ENCODE peak calls at places on chromosomes 13 and 19, in eight cellular contexts. K, L, Q, O, E, U, N and R are unnamed samples.

GRCh38 chr19:12833747-12834417 is 497 bp downstream of the RTBDN start:
- DNase-seq in K (no peak), L (peak), Q (no peak), O (no peak), E (peak), U (peak), N (peak), R (peak)

GRCh38 chr19:45376045-45376724 is 5.8 kb upstream of the ERCC2 start:
- DNase-seq in K (no peak), L (no peak), Q (no peak), O (no peak), E (no peak), U (peak), N (no peak), R (peak)

GRCh38 chr13:52010890-52011689 is at the start of gene ATP7B:
- DNase-seq in K (peak), L (no peak), Q (peak), O (no peak), E (peak), U (peak), N (no peak), R (peak)

GRCh38 chr13:41268764-41269163 is 5.4 kb upstream of the MTRF1 start:
- DNase-seq in K (no peak), L (no peak), Q (no peak), O (no peak), E (no peak), U (no peak), N (peak), R (peak)

GRCh38 chr13:42660367-42660965 is 86.5 kb downstream of the TNFSF11 start:
- DNase-seq in K (no peak), L (no peak), Q (no peak), O (no peak), E (no peak), U (no peak), N (no peak), R (no peak)

GRCh38 chr19:40995355-40995754 is 4.3 kb downstream of the CYP2B6 start:
- DNase-seq in K (no peak), L (no peak), Q (no peak), O (no peak), E (no peak), U (no peak), N (no peak), R (no peak)

GRCh38 chr19:31459430-31459829 is 110.2 kb upstream of the TSHZ3 start:
- DNase-seq in K (no peak), L (no peak), Q (no peak), O (no peak), E (no peak), U (no peak), N (no peak), R (no peak)

GRCh38 chr19:8423821-8424223 is 10.7 kb downstream of the MARCHF2 start:
- DNase-seq in K (no peak), L (no peak), Q (no peak), O (no peak), E (no peak), U (peak), N (peak), R (no peak)

GRCh38 chr13:43786766-43787517 is at the start of gene ENOX1:
- DNase-seq in K (peak), L (no peak), Q (no peak), O (no peak), E (no peak), U (peak), N (peak), R (peak)

GRCh38 chr19:39846678-39847486 is 703 bp upstream of the FBL start:
- DNase-seq in K (no peak), L (no peak), Q (no peak), O (no peak), E (no peak), U (peak), N (no peak), R (peak)

GRCh38 chr19:53989600-53990533 is 1.6 kb upstream of the CACNG6 start:
- DNase-seq in K (no peak), L (no peak), Q (no peak), O (no peak), E (no peak), U (no peak), N (no peak), R (no peak)

GRCh38 chr19:4342421-4343055 is 824 bp upstream of the MPND start:
- DNase-seq in K (peak), L (peak), Q (peak), O (no peak), E (peak), U (peak), N (peak), R (peak)

GRCh38 chr13:32125221-32125621 is 93.6 kb downstream of the FRY start:
- DNase-seq in K (no peak), L (no peak), Q (no peak), O (no peak), E (no peak), U (no peak), N (no peak), R (no peak)

GRCh38 chr13:44506719-44507118 is 69.4 kb downstream of the TSC22D1 start:
- DNase-seq in K (no peak), L (no peak), Q (no peak), O (no peak), E (no peak), U (no peak), N (no peak), R (no peak)

GRCh38 chr13:109273326-109273751 is 513.0 kb downstream of the IRS2 start:
- DNase-seq in K (no peak), L (no peak), Q (no peak), O (no peak), E (no peak), U (no peak), N (no peak), R (no peak)

GRCh38 chr19:10929402-10929794 is 787 bp downstream of the TIMM29 start:
- DNase-seq in K (no peak), L (no peak), Q (no peak), O (no peak), E (no peak), U (no peak), N (no peak), R (peak)

GRCh38 chr13:24995225-24995804 is 100.6 kb upstream of the PABPC3 start:
- DNase-seq in K (peak), L (peak), Q (peak), O (peak), E (peak), U (peak), N (peak), R (peak)

GRCh38 chr13:86710013-86710412 is 910.8 kb upstream of the SLITRK6 start:
- DNase-seq in K (no peak), L (no peak), Q (no peak), O (no peak), E (no peak), U (no peak), N (no peak), R (no peak)

GRCh38 chr19:17757125-17757524 is 5.8 kb downstream of the FCHO1 start:
- DNase-seq in K (no peak), L (peak), Q (no peak), O (no peak), E (no peak), U (no peak), N (no peak), R (no peak)

GRCh38 chr13:32135655-32136054 is 104.1 kb downstream of the FRY start:
- DNase-seq in K (no peak), L (no peak), Q (no peak), O (no peak), E (no peak), U (no peak), N (no peak), R (no peak)

GRCh38 chr19:35373492-35373891 is 2.6 kb downstream of the GPR42 start:
- DNase-seq in K (no peak), L (no peak), Q (no peak), O (no peak), E (no peak), U (no peak), N (no peak), R (no peak)

GRCh38 chr13:28510066-28510465 is 15.1 kb upstream of the FLT1 start:
- DNase-seq in K (no peak), L (no peak), Q (no peak), O (no peak), E (no peak), U (no peak), N (no peak), R (no peak)